ENCODE peak calls at places on chromosomes 2 and 18, in seven cellular contexts. R is OCI-LY7, B is endothelial cell, Q is GM13977, M is neural crest cell, W is lower lobe of right lung, U is A549. S is an unnamed sample.

GRCh38 chr2:101884423-101884822 is 107.3 kb upstream of the IL1R2 start:
- DNase-seq in R (no peak), B (no peak), Q (no peak), M (no peak), W (no peak), U (no peak), S (no peak)

GRCh38 chr2:55618025-55618648 is 715 bp upstream of the PPP4R3B start:
- DNase-seq in R (peak), B (no peak), Q (peak), M (no peak), W (no peak), U (no peak), S (no peak)

GRCh38 chr2:240305369-240305962 is 130.0 kb upstream of the GPC1 start:
- DNase-seq in R (no peak), B (no peak), Q (no peak), M (no peak), W (no peak), U (no peak), S (no peak)

GRCh38 chr2:8133331-8133730 is 548.5 kb upstream of the ID2 start:
- DNase-seq in R (no peak), B (no peak), Q (no peak), M (no peak), W (no peak), U (no peak), S (no peak)

GRCh38 chr2:227164745-227165350 is 424 bp downstream of the COL4A3 start:
- DNase-seq in R (peak), B (peak), Q (peak), M (no peak), W (no peak), U (peak), S (peak)

GRCh38 chr2:8098476-8098875 is 583.4 kb upstream of the ID2 start:
- DNase-seq in R (no peak), B (no peak), Q (no peak), M (no peak), W (no peak), U (no peak), S (no peak)

GRCh38 chr2:95379616-95379925 is 22.9 kb upstream of the FAHD2A start:
- DNase-seq in R (peak), B (peak), Q (no peak), M (no peak), W (peak), U (no peak), S (no peak)

GRCh38 chr2:98572676-98573075 is 35.6 kb downstream of the COA5 start:
- DNase-seq in R (no peak), B (no peak), Q (no peak), M (no peak), W (no peak), U (no peak), S (no peak)

GRCh38 chr18:50013363-50014138 is 181.4 kb downstream of the MYO5B start:
- DNase-seq in R (no peak), B (no peak), Q (no peak), M (no peak), W (no peak), U (no peak), S (no peak)

GRCh38 chr2:231243883-231244282 is 45.5 kb downstream of the ARMC9 start:
- DNase-seq in R (no peak), B (no peak), Q (no peak), M (no peak), W (no peak), U (no peak), S (no peak)

GRCh38 chr2:105641389-105641811 is 103.3 kb upstream of the NCK2 start:
- DNase-seq in R (no peak), B (no peak), Q (no peak), M (no peak), W (no peak), U (no peak), S (no peak)

GRCh38 chr2:236972491-236973379 is 113.0 kb upstream of the COPS8 start:
- DNase-seq in R (no peak), B (no peak), Q (no peak), M (no peak), W (no peak), U (peak), S (no peak)

GRCh38 chr18:5424903-5425302 is 118.9 kb downstream of the EPB41L3 start:
- DNase-seq in R (peak), B (peak), Q (peak), M (no peak), W (no peak), U (peak), S (no peak)

GRCh38 chr2:230795856-230796255 is 68.9 kb upstream of the ITM2C start:
- DNase-seq in R (no peak), B (no peak), Q (no peak), M (no peak), W (no peak), U (no peak), S (no peak)

GRCh38 chr2:65576861-65577601 is 144.6 kb upstream of the SPRED2 start:
- DNase-seq in R (no peak), B (no peak), Q (no peak), M (no peak), W (no peak), U (peak), S (no peak)

GRCh38 chr2:43158259-43158880 is 68.0 kb downstream of the ZFP36L2 start:
- DNase-seq in R (no peak), B (peak), Q (peak), M (no peak), W (peak), U (peak), S (no peak)

GRCh38 chr18:45719106-45719505 is 4.9 kb upstream of the SLC14A1 start:
- DNase-seq in R (no peak), B (no peak), Q (no peak), M (no peak), W (no peak), U (no peak), S (no peak)

GRCh38 chr2:188294547-188294946 is 2.9 kb downstream of the GULP1 start:
- DNase-seq in R (no peak), B (no peak), Q (no peak), M (no peak), W (no peak), U (no peak), S (no peak)

GRCh38 chr18:36903215-36903928 is 74.4 kb downstream of the KIAA1328 start:
- DNase-seq in R (no peak), B (no peak), Q (no peak), M (no peak), W (no peak), U (no peak), S (no peak)

GRCh38 chr2:143928613-143929012 is 591.3 kb downstream of the ZEB2 start:
- DNase-seq in R (no peak), B (no peak), Q (no peak), M (no peak), W (no peak), U (no peak), S (no peak)

GRCh38 chr18:6624271-6624670 is 105.2 kb upstream of the ARHGAP28 start:
- DNase-seq in R (no peak), B (no peak), Q (no peak), M (no peak), W (no peak), U (no peak), S (no peak)

GRCh38 chr2:200592414-200593075 is 6.7 kb downstream of the AOX1 start:
- DNase-seq in R (peak), B (peak), Q (no peak), M (no peak), W (no peak), U (peak), S (no peak)

GRCh38 chr18:6729247-6730091 is at the start of gene ARHGAP28:
- DNase-seq in R (no peak), B (peak), Q (peak), M (peak), W (peak), U (peak), S (peak)

GRCh38 chr2:120313695-120314615 is 32.0 kb upstream of the INHBB start:
- DNase-seq in R (no peak), B (no peak), Q (no peak), M (no peak), W (no peak), U (no peak), S (no peak)

GRCh38 chr18:79906706-79907105 is 44.7 kb downstream of the SLC66A2 start:
- DNase-seq in R (no peak), B (no peak), Q (no peak), M (no peak), W (no peak), U (no peak), S (no peak)

GRCh38 chr2:202237787-202238233 is 587 bp downstream of the SUMO1 start:
- DNase-seq in R (no peak), B (peak), Q (peak), M (peak), W (peak), U (peak), S (no peak)

GRCh38 chr2:5693288-5694015 is 1.3 kb downstream of the SOX11 start:
- DNase-seq in R (no peak), B (peak), Q (no peak), M (peak), W (no peak), U (peak), S (no peak)

GRCh38 chr18:22556271-22556990 is 138.7 kb upstream of the CTAGE1 start:
- DNase-seq in R (no peak), B (no peak), Q (no peak), M (no peak), W (no peak), U (no peak), S (no peak)

GRCh38 chr2:9102861-9103662 is 99.6 kb upstream of the MBOAT2 start:
- DNase-seq in R (no peak), B (no peak), Q (no peak), M (no peak), W (no peak), U (no peak), S (no peak)

GRCh38 chr18:72555101-72555500 is 11.0 kb upstream of the CBLN2 start:
- DNase-seq in R (no peak), B (no peak), Q (no peak), M (no peak), W (no peak), U (no peak), S (no peak)

GRCh38 chr2:75464348-75464946 is 96.3 kb downstream of the EVA1A start:
- DNase-seq in R (peak), B (no peak), Q (peak), M (no peak), W (no peak), U (peak), S (no peak)

GRCh38 chr2:17876590-17876989 is 1.9 kb upstream of the KCNS3 start:
- DNase-seq in R (no peak), B (no peak), Q (no peak), M (no peak), W (no peak), U (no peak), S (no peak)

GRCh38 chr2:17879913-17880274 is 1.4 kb downstream of the KCNS3 start:
- DNase-seq in R (no peak), B (no peak), Q (no peak), M (no peak), W (no peak), U (no peak), S (no peak)

GRCh38 chr2:17878222-17879136 is at the start of gene KCNS3:
- DNase-seq in R (peak), B (peak), Q (peak), M (peak), W (peak), U (peak), S (peak)

GRCh38 chr2:17877811-17878221 is 651 bp upstream of the KCNS3 start:
- DNase-seq in R (peak), B (peak), Q (peak), M (peak), W (peak), U (no peak), S (peak)

DNA sequence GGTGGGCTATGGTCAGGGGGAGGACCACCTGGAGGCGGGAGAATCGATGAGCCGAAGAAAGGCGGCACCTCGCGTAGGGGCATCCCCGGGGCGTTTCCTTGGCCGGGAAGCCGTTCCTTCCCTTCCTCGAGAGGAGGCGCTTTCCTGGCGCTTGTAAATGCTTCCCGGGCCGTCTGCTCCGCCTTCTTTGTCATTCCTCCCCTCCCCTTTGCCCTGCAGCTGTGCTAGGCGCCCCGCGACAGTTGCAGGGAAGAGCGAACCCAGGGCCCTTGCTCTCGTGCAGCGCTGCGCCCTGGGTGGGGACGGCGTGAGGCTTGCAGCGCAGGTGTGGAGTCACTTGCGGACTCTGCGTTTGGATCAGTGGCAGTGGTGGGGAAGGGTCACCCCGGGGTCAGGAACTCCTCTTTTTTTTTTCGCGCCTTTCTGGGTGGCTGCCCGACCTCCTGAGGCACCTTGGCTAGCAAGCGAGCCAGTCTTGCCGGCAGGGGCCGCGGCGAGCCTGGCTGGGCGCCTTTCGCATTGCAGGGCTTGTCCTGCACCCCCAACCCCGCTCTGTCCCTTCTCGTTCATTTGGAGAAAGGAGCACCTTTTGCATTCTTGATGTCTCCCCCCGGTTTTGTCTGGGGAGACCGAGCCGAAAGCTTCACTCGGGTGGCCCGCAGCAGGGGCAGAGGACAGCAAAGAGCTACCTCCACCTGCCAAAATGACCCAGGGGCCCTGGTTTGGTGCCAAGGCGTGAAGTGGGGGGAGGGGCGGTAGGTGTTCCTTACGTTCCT is 858 bp downstream of the KCNS3 start:
- DNase-seq in R (no peak), B (peak), Q (peak), M (peak), W (peak), U (peak), S (peak)
- TF ChIP-seq CTCF in R (no peak), B (no peak), Q (peak), M (peak), W (peak), U (no peak), S (no peak)

GRCh38 chr2:134778372-134778771 is 59.6 kb upstream of the TMEM163 start:
- DNase-seq in R (no peak), B (no peak), Q (no peak), M (no peak), W (no peak), U (peak), S (no peak)
- TF ChIP-seq CTCF in R (peak), B (peak), Q (peak), M (peak), W (peak), U (peak), S (peak)

GRCh38 chr2:176134978-176135575 is 5.6 kb downstream of the HOXD8 start:
- DNase-seq in R (no peak), B (no peak), Q (no peak), M (no peak), W (no peak), U (peak), S (no peak)
- TF ChIP-seq CTCF in R (no peak), B (no peak), Q (no peak), M (no peak), W (no peak), U (no peak), S (no peak)

GRCh38 chr2:212595036-212595654 is 56.5 kb upstream of the ERBB4 start:
- DNase-seq in R (peak), B (no peak), Q (no peak), M (no peak), W (no peak), U (peak), S (peak)
- TF ChIP-seq CTCF in R (peak), B (no peak), Q (peak), M (peak), W (no peak), U (peak), S (peak)

GRCh38 chr2:219908538-219908937 is 281.1 kb downstream of the SLC4A3 start:
- DNase-seq in R (no peak), B (no peak), Q (no peak), M (no peak), W (no peak), U (peak), S (no peak)
- TF ChIP-seq CTCF in R (no peak), B (no peak), Q (no peak), M (no peak), W (no peak), U (no peak), S (peak)

GRCh38 chr2:136008205-136008865 is 22.9 kb upstream of the DARS1 start:
- DNase-seq in R (no peak), B (no peak), Q (no peak), M (no peak), W (peak), U (no peak), S (no peak)

GRCh38 chr2:136004920-136005319 is 19.5 kb upstream of the DARS1 start:
- DNase-seq in R (no peak), B (no peak), Q (no peak), M (no peak), W (no peak), U (no peak), S (no peak)

GRCh38 chr2:136006658-136007057 is 21.2 kb upstream of the DARS1 start:
- DNase-seq in R (no peak), B (no peak), Q (no peak), M (no peak), W (no peak), U (peak), S (no peak)

GRCh38 chr2:136001147-136001546 is 15.7 kb upstream of the DARS1 start:
- DNase-seq in R (no peak), B (no peak), Q (no peak), M (no peak), W (no peak), U (no peak), S (no peak)

DNA sequence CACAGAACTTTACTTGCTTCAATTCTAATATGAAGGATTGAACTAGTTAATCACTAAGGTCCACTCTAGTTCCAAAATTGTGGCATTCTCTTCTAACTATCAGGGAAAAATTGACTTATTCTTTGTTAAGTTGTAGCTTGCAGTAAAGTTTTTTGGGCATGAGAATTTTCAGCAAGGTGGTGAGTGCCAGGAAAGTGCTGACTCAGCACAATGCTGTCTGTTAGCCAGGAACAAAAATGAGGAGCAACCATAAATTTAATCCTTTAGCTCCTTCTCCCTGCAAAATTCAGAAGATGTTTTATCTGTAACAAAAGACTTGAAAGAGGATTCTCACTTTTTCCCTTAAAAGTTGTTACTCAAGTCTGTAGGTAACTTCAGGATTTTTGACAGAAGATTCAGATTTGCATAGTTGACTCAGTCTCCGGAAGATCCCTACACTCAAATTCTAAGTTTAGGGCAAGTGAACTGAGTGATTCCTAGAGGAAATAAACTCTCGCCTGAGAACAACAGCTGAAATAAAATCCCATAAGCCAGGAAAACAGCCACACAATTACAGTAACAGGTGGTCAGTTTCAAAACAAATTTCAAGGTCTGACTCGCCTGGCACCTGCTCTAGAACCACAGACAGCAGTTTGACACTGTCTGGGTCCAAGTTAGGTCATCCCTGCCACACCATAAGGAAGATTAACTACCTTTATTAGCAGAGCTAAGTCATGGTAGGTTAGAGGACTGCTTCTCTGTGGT is 20.2 kb upstream of the DARS1 start:
- DNase-seq in R (peak), B (no peak), Q (no peak), M (no peak), W (no peak), U (no peak), S (no peak)
- TF ChIP-seq CTCF in R (no peak), B (no peak), Q (no peak), M (no peak), W (no peak), U (no peak), S (no peak)

S was measured in GM06990.